ENCODE peak calls at places on chromosomes 6 and 20, in seven cellular contexts. W is kidney; E is K562; C is pulmonary artery endothelial cell; U is H7; J is stimulated activated CD4-positive, alpha-beta T cell treated with anti-CD3 and anti-CD28 coated beads, Interleukin-12 subunit alpha, Interleukin-12 subunit beta, amount 100 ng/mL, for 4 hours; R is GF-D8. I is an unnamed sample.

GRCh38 chr6:290111-290932 is 2.0 kb upstream of the DUSP22 start:
- DNase-seq in C (no peak), R (no peak), W (no peak), J (no peak), U (no peak), E (no peak), I (no peak)

GRCh38 chr6:159919011-159919511 is 28.3 kb downstream of the MAS1 start:
- DNase-seq in W (no peak), U (no peak), R (no peak), J (no peak), E (no peak), C (no peak), I (no peak)

GRCh38 chr6:115838763-115839401 is 221.8 kb downstream of the FRK start:
- DNase-seq in R (no peak), C (no peak), E (peak), W (no peak), U (peak), J (no peak), I (peak)

GRCh38 chr6:42783177-42783875 is 1.5 kb downstream of the BICRAL start:
- DNase-seq in U (peak), C (peak), E (peak), R (no peak), J (peak), W (peak), I (peak)

GRCh38 chr6:42403415-42403814 is 48.3 kb downstream of the TRERF1 start:
- DNase-seq in E (no peak), U (no peak), W (no peak), J (no peak), R (no peak), C (no peak), I (no peak)

GRCh38 chr6:126548301-126548700 is 208.4 kb downstream of the CENPW start:
- DNase-seq in C (no peak), W (no peak), J (no peak), R (no peak), E (no peak), U (no peak), I (no peak)

GRCh38 chr6:25769983-25770382 is 15.4 kb downstream of the SLC17A4 start:
- DNase-seq in U (no peak), W (no peak), C (no peak), J (no peak), R (no peak), E (no peak), I (no peak)

GRCh38 chr20:61414455-61414991 is 162.5 kb downstream of the CDH4 start:
- DNase-seq in E (no peak), R (no peak), J (no peak), W (peak), U (no peak), C (no peak), I (no peak)

GRCh38 chr6:27986928-27987725 is 30.1 kb downstream of the OR2B6 start:
- DNase-seq in C (no peak), R (no peak), W (no peak), E (no peak), J (no peak), U (no peak), I (no peak)

GRCh38 chr20:8527998-8528397 is 395.9 kb downstream of the PLCB1 start:
- DNase-seq in U (no peak), W (no peak), C (peak), E (no peak), R (peak), J (no peak), I (peak)

GRCh38 chr20:25245461-25245860 is 2.4 kb upstream of the PYGB start:
- DNase-seq in W (no peak), E (no peak), R (no peak), J (no peak), C (no peak), U (no peak), I (no peak)

GRCh38 chr6:52077961-52078613 is 9.3 kb downstream of the PKHD1 start:
- DNase-seq in J (no peak), C (no peak), R (no peak), W (no peak), E (no peak), U (no peak), I (no peak)

GRCh38 chr6:168410554-168411011 is 30.4 kb upstream of the SMOC2 start:
- DNase-seq in C (no peak), U (peak), J (no peak), R (no peak), E (no peak), W (peak), I (no peak)

GRCh38 chr20:20207872-20208271 is 155.5 kb downstream of the CFAP61 start:
- DNase-seq in R (no peak), J (no peak), E (no peak), W (no peak), C (no peak), U (no peak), I (no peak)

GRCh38 chr6:36758516-36759176 is 61.0 kb downstream of the RAB44 start:
- DNase-seq in W (no peak), R (no peak), J (no peak), E (peak), C (no peak), U (peak), I (no peak)

GRCh38 chr6:33839399-33840063 is 35.7 kb upstream of the MLN start:
- DNase-seq in C (no peak), E (no peak), W (no peak), J (no peak), R (no peak), U (no peak), I (no peak)

GRCh38 chr6:134374486-134374885 is 56.6 kb upstream of the SGK1 start:
- DNase-seq in C (no peak), U (no peak), J (no peak), R (no peak), E (no peak), W (no peak), I (no peak)

GRCh38 chr6:140857734-140858380 is 1274.9 kb upstream of the GJE1 start:
- DNase-seq in J (no peak), R (no peak), U (no peak), E (no peak), C (peak), W (no peak), I (peak)

GRCh38 chr6:157942351-157942750 is 39.3 kb upstream of the SYNJ2 start:
- DNase-seq in C (no peak), W (no peak), R (no peak), J (no peak), E (no peak), U (no peak), I (no peak)

GRCh38 chr6:111663232-111663631 is 57.6 kb upstream of the TRAF3IP2 start:
- DNase-seq in E (no peak), R (no peak), J (no peak), C (no peak), U (peak), W (no peak), I (no peak)

GRCh38 chr6:100260584-100260983 is 204.1 kb downstream of the SIM1 start:
- DNase-seq in J (no peak), C (no peak), U (no peak), W (no peak), E (no peak), R (no peak), I (no peak)

GRCh38 chr6:107231243-107231642 is 115.9 kb upstream of the BEND3 start:
- DNase-seq in R (no peak), U (no peak), C (no peak), E (no peak), J (no peak), W (no peak), I (no peak)

GRCh38 chr20:568097-568864 is 24.7 kb upstream of the CSNK2A1 start:
- DNase-seq in W (no peak), C (no peak), J (no peak), U (peak), R (no peak), E (peak), I (no peak)

GRCh38 chr6:100185615-100186014 is 191.6 kb upstream of the MCHR2 start:
- DNase-seq in E (no peak), W (no peak), U (no peak), R (no peak), C (no peak), J (no peak), I (no peak)

GRCh38 chr6:170164271-170164900 is 126.5 kb downstream of the DLL1 start:
- DNase-seq in W (peak), R (no peak), U (no peak), E (no peak), J (no peak), C (no peak), I (no peak)

I was measured in AML-193.